ENCODE peak calls at places on chromosomes 3 and 15, in seven cellular contexts. K is tibial artery, Y is HFF-Myc, O is sigmoid colon, B is lower leg skin, R is heart right ventricle, E is left ventricle myocardium inferior. P is an unnamed sample.

GRCh38 chr3:107870989-107871638 is 219.7 kb downstream of the CD47 start:
- DNase-seq in K (no peak), E (no peak), R (no peak), Y (no peak), B (no peak), O (no peak), P (no peak)

GRCh38 chr3:20511863-20512262 is 325.9 kb upstream of the SGO1 start:
- DNase-seq in B (no peak), E (no peak), R (peak), O (no peak), Y (peak), K (no peak), P (peak)

GRCh38 chr15:70588613-70589012 is 174.7 kb downstream of the UACA start:
- DNase-seq in Y (no peak), B (no peak), K (no peak), R (no peak), E (no peak), O (no peak), P (no peak)

GRCh38 chr15:90915808-90916440 is 12.8 kb downstream of the MAN2A2 start:
- DNase-seq in B (peak), Y (no peak), R (peak), K (no peak), O (peak), E (peak), P (peak)

GRCh38 chr15:36294359-36294758 is 285.1 kb upstream of the CDIN1 start:
- DNase-seq in K (no peak), E (no peak), R (no peak), B (no peak), O (no peak), Y (no peak), P (peak)

GRCh38 chr3:194245975-194246561 is 105.1 kb downstream of the CPN2 start:
- DNase-seq in Y (no peak), O (peak), E (no peak), B (no peak), K (no peak), R (no peak), P (peak)

GRCh38 chr15:51750942-51751686 is at the start of gene TMOD2:
- DNase-seq in Y (no peak), O (peak), B (no peak), R (peak), K (peak), E (peak), P (peak)

GRCh38 chr15:51444112-51444511 is 102.7 kb downstream of the GLDN start:
- DNase-seq in R (no peak), B (no peak), O (no peak), Y (no peak), K (no peak), E (no peak), P (no peak)

GRCh38 chr15:91685436-91685835 is 168.1 kb upstream of the SLCO3A1 start:
- DNase-seq in B (no peak), Y (no peak), O (no peak), R (no peak), E (no peak), K (no peak), P (no peak)

GRCh38 chr3:194312743-194313281 is 38.3 kb downstream of the CPN2 start:
- DNase-seq in R (no peak), O (peak), Y (no peak), K (peak), E (no peak), B (peak), P (peak)

GRCh38 chr15:48946088-48946839 is 17.5 kb downstream of the SHC4 start:
- DNase-seq in Y (no peak), R (no peak), O (no peak), K (no peak), E (no peak), B (no peak), P (no peak)

GRCh38 chr15:78167227-78167888 is 18.2 kb downstream of the IDH3A start:
- DNase-seq in R (no peak), Y (no peak), B (no peak), E (no peak), O (no peak), K (no peak), P (no peak)

GRCh38 chr3:16506451-16506850 is 7.0 kb downstream of the RFTN1 start:
- DNase-seq in O (no peak), B (no peak), Y (no peak), R (no peak), E (no peak), K (no peak), P (no peak)

GRCh38 chr3:143736651-143737050 is 111.6 kb downstream of the SLC9A9 start:
- DNase-seq in E (no peak), O (no peak), K (no peak), B (no peak), R (no peak), Y (no peak), P (no peak)

GRCh38 chr3:125479091-125479490 is 40.9 kb downstream of the SNX4 start:
- DNase-seq in R (no peak), O (no peak), E (no peak), B (no peak), Y (no peak), K (no peak), P (no peak)

DNA sequence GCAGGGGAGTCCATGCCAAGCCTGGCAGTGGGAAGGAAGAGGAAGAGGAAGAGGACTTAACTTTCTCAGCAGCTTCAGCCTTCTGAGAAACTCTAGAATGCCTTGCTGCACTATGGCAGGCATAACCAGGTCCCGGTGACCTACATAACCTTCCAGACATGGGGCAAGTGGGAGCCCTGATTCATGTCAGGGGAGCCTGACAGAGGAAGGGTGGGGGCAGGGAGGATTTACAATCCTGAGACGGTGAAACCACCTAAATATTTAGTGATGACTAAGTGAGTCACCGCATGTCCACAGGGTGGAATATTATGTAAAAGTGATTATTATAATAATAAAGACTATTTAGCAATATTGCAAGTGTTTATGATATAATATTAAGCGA is 46.7 kb downstream of the AMOTL2 start:
- DNase-seq in Y (no peak), R (no peak), O (no peak), K (no peak), E (no peak), B (no peak), P (peak)
- H3K4me3 ChIP-seq in Y (no peak), R (no peak), O (no peak), K (no peak), E (no peak), B (no peak), P (no peak)

GRCh38 chr3:181935915-181936314 is 224.2 kb downstream of the SOX2 start:
- DNase-seq in Y (no peak), R (no peak), B (no peak), E (no peak), K (no peak), O (no peak), P (no peak)
- TF ChIP-seq CTCF in Y (no peak), R (no peak), B (no peak), E (no peak), K (no peak), O (no peak), P (no peak)

GRCh38 chr3:71724171-71724453 is 1.1 kb downstream of the EIF4E3 start:
- DNase-seq in R (no peak), K (no peak), E (no peak), O (no peak), B (no peak), Y (no peak), P (no peak)
- H3K4me3 ChIP-seq in R (peak), K (peak), E (peak), O (peak), B (peak), Y (peak), P (peak)

DNA sequence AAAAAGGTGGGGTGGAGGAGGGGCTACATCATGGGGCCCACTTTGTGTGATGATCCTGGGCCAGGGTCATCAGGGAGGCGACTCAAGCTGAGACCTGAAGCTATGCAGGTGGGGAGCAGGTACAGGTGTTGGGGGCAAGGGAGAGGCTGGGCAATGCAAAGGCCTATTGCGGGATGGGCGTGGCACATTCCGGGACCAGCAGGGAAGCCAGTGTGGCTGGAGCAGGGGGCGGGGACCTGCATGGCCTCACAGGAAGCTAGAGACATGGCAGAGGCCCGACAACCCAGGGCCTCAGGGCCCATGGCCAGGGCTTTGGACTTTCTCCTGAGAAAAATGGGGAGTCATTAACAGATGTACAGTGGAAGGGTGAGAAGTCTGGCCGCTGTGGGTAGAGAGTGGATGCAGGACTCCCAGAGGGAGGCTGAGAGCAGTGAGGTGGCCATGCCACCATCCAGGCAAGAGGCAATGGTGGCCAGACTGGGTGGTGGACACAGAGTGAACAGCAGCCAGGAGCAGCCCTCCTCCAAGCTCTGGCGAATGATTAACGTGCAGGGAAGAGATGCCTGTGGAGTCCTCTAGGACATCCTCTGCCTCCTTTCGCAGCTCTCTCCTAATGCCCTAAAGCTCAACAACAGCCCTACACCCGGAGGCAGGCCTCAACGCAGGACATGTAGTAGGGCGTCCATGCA is 122.6 kb upstream of the ATP2B2 start:
- DNase-seq in Y (no peak), K (no peak), O (no peak), R (no peak), B (no peak), E (no peak), P (no peak)
- TF ChIP-seq CTCF in Y (no peak), K (no peak), O (no peak), R (no peak), B (no peak), E (no peak), P (no peak)

DNA sequence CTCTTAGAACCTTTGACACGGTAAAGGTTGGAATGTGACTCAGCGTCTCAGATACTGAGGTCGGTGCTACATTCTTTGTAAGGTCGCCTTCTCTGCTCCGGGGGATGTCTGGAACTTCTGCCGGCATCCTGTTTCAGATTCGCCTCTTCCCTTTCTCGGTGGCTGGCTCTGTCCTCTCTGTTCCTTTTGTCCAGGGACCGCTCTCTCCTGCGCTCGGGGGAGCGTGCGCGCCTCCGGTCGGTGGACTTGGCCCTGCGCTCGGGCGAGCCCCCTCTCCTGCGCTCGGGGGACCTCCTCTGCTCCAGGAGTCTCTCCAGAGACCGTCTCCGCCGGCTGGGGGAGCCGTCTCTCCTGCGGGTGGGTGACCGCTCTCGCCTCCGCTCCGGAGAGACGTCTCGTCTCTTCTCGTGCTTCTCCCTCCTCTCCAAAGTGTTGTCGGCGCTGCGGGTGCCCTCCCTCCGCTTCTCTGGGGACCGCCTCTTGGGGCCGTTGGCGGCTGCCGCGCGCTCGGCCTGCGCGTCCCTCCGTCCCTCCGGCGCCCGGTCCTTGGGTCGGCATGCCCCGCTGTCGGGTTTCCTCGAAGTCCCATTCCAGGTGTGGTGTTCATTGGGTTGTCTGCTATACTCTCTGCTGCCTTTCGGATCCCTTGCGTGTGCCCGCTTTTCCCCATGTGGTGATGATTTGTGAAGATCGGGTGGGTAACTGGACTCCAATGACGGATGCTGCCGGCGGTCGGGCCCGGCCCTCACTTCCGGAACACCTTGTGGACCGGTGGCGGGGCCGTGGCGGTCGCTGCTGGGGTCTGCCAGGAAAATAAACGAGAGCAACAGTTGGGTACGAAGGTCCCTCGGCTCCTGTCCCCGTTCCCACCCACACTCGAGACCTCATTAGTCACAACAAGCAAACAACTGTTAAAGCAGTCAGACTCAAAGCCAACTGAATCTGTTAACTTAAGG is 668.8 kb upstream of the ADAMTS9 start:
- DNase-seq in O (no peak), B (no peak), R (peak), E (no peak), Y (no peak), K (no peak), P (peak)
- H3K4me3 ChIP-seq in O (peak), B (no peak), R (peak), E (peak), Y (peak), K (no peak), P (no peak)

GRCh38 chr3:39724233-39724846 is 85.1 kb upstream of the MYRIP start:
- DNase-seq in B (no peak), O (no peak), K (no peak), R (no peak), Y (no peak), E (no peak), P (no peak)
- TF ChIP-seq CTCF in B (no peak), O (no peak), K (peak), R (peak), Y (peak), E (peak), P (peak)

GRCh38 chr15:39719109-39719508 is 63.5 kb downstream of the FSIP1 start:
- DNase-seq in K (no peak), B (no peak), E (no peak), Y (no peak), R (no peak), O (no peak), P (no peak)

GRCh38 chr15:39717134-39717533 is 65.5 kb downstream of the FSIP1 start:
- DNase-seq in O (no peak), R (no peak), E (no peak), Y (no peak), K (no peak), B (no peak), P (no peak)

GRCh38 chr15:39721893-39722292 is 60.7 kb downstream of the FSIP1 start:
- DNase-seq in R (no peak), E (no peak), K (no peak), O (no peak), Y (no peak), B (no peak), P (no peak)

GRCh38 chr15:39720721-39721611 is 61.7 kb downstream of the FSIP1 start:
- DNase-seq in O (no peak), E (no peak), Y (peak), K (no peak), R (no peak), B (no peak), P (peak)

GRCh38 chr15:39720081-39720480 is 62.6 kb downstream of the FSIP1 start:
- DNase-seq in B (no peak), Y (no peak), K (no peak), E (no peak), O (no peak), R (no peak), P (no peak)
- H3K4me3 ChIP-seq in B (no peak), Y (no peak), K (no peak), E (no peak), O (no peak), R (no peak), P (no peak)

GRCh38 chr15:84934942-84935729 is 46.5 kb upstream of the PDE8A start:
- DNase-seq in Y (no peak), K (no peak), E (no peak), O (peak), R (no peak), B (no peak), P (peak)
- TF ChIP-seq CTCF in Y (no peak), K (no peak), E (peak), O (no peak), R (no peak), B (no peak), P (no peak)

GRCh38 chr3:47010050-47010712 is 30.7 kb downstream of the NBEAL2 start:
- DNase-seq in K (no peak), B (no peak), Y (no peak), R (no peak), E (peak), O (peak), P (no peak)

GRCh38 chr3:47008258-47008671 is 28.8 kb downstream of the NBEAL2 start:
- DNase-seq in K (peak), R (no peak), E (no peak), B (peak), Y (no peak), O (peak), P (no peak)

GRCh38 chr3:47010910-47011309 is 31.4 kb downstream of the NBEAL2 start:
- DNase-seq in O (peak), B (no peak), Y (no peak), K (peak), E (no peak), R (no peak), P (no peak)

GRCh38 chr3:47008851-47009224 is 29.4 kb downstream of the NBEAL2 start:
- DNase-seq in R (no peak), K (no peak), O (no peak), Y (no peak), B (peak), E (no peak), P (no peak)

DNA sequence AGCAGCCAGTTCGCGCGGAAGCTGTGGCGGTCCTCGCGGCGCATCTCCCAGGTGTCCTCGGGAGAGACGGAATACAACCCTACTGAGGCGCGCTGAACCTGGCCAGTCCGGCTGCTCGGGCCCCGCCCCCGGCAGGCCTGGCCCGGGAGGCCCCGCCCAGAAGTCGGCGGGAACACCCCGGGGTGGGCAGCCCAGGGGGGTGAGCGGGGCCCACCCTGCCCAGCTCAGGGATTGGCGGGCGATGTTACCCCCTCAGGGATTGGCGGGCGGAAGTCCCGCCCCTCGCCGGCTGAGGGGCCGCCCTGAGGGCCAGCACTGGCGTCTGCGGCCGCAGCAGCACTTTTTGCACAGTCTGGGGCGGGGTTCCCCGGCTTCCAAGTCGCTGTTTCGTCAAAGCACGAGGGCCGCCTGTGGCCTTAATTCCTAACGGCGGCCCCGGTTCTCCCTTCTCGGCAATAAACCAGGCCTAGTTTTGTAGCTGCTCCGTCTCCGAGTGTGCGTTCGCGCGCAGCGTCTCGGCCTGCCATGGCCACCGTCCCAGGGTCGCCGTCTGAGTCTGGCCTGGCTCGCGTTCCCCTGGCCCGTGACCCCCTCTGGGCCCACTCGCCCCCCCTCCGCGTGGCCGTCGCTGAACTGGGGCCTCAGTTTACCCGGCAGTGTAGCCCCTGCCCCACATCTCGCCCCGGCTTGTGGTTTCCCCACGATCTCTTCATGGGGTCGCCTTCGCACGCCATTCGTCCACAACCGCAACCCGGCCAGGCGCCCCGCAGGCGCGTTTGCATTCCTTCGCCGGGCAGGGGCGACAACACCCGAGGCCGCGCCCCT is 30.0 kb downstream of the NBEAL2 start:
- DNase-seq in K (peak), O (peak), B (peak), R (peak), E (peak), Y (peak), P (peak)
- H3K4me3 ChIP-seq in K (peak), O (peak), B (peak), R (peak), E (peak), Y (peak), P (peak)

P was measured in cardiac muscle cell.